ENCODE peak calls at places on chromosomes 1 and 21, in six cellular contexts. X is HCT116, F is activated B cell treated with CpG ODN at 0.5 μM for 24 hours, A is hepatocyte, W is breast epithelium, J is GM12864. K is an unnamed sample.

GRCh38 chr1:24923485-24924113 is 6.5 kb downstream of the RUNX3 start:
- DNase-seq in A (no peak), X (no peak), F (peak), J (no peak), W (no peak), K (peak)

GRCh38 chr1:18793164-18793563 is 66.3 kb downstream of the TAS1R2 start:
- DNase-seq in J (no peak), F (no peak), A (no peak), W (no peak), X (no peak), K (no peak)

GRCh38 chr1:1298861-1299685 is 8.7 kb downstream of the ACAP3 start:
- DNase-seq in J (no peak), F (no peak), X (no peak), A (no peak), W (no peak), K (no peak)

GRCh38 chr1:58597076-58597475 is 20.0 kb upstream of the TACSTD2 start:
- DNase-seq in F (no peak), X (no peak), A (no peak), J (no peak), W (no peak), K (no peak)

GRCh38 chr1:219660666-219661463 is 48.0 kb upstream of the ZC3H11B start:
- DNase-seq in A (peak), W (peak), F (no peak), X (peak), J (peak), K (peak)

GRCh38 chr1:156942576-156942975 is 22.1 kb downstream of the LRRC71 start:
- DNase-seq in J (no peak), X (no peak), F (no peak), A (no peak), W (no peak), K (no peak)

GRCh38 chr1:184170719-184171118 is 119.2 kb downstream of the TSEN15 start:
- DNase-seq in J (no peak), A (no peak), W (no peak), F (no peak), X (no peak), K (no peak)

GRCh38 chr1:167515893-167516321 is 2.4 kb downstream of the CD247 start:
- DNase-seq in W (no peak), J (no peak), F (no peak), A (no peak), X (no peak), K (no peak)

GRCh38 chr1:63888984-63889383 is 115.2 kb downstream of the ROR1 start:
- DNase-seq in W (no peak), F (no peak), A (no peak), J (no peak), X (no peak), K (no peak)

GRCh38 chr1:61921435-61921834 is 179.2 kb downstream of the PATJ start:
- DNase-seq in F (no peak), W (no peak), J (no peak), X (no peak), A (no peak), K (no peak)

GRCh38 chr1:197774691-197775281 is 494 bp downstream of the DENND1B start:
- DNase-seq in J (no peak), F (peak), X (no peak), A (peak), W (peak), K (peak)

GRCh38 chr1:241615043-241615974 is 24.9 kb downstream of the CHML start:
- DNase-seq in W (no peak), F (no peak), J (no peak), X (no peak), A (peak), K (no peak)

GRCh38 chr1:233704125-233704881 is 90.4 kb downstream of the KCNK1 start:
- DNase-seq in X (no peak), J (no peak), A (no peak), F (no peak), W (no peak), K (no peak)

GRCh38 chr1:167529829-167530474 is 11.6 kb upstream of the CD247 start:
- DNase-seq in X (no peak), W (no peak), A (peak), J (no peak), F (no peak), K (no peak)

GRCh38 chr21:44767834-44768831 is 33.5 kb downstream of the UBE2G2 start:
- DNase-seq in X (no peak), F (no peak), W (no peak), J (no peak), A (no peak), K (no peak)

GRCh38 chr1:80633947-80634710 is 1166.6 kb upstream of the ADGRL2 start:
- DNase-seq in X (no peak), J (no peak), W (no peak), A (no peak), F (no peak), K (no peak)

GRCh38 chr1:151693057-151693651 is 23.4 kb downstream of the CELF3 start:
- DNase-seq in F (no peak), A (peak), W (no peak), J (no peak), X (peak), K (no peak)

GRCh38 chr1:196698993-196699392 is 47.1 kb downstream of the CFH start:
- DNase-seq in A (no peak), W (no peak), J (no peak), X (no peak), F (no peak), K (no peak)
- TF ChIP-seq CTCF in A (no peak), W (no peak), J (no peak), X (no peak), F (no peak), K (no peak)

DNA sequence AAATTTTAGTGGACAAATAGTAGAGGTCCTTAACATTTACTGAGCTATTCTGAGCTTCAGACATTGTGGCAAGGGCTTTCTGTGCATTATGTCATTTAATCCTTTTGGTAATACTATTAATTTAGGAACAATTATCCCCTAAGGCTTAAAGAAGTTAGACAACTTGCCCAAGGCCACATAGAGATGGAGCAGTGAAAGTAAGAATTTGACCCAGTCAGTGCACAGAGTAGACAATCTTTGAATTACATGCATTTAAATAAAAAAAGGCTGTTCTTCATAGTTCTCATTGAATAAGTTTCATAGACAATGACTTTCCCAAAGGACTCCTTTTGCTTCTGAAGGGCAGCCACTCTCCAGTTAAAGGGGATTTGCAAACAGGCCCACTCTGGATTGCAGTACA is 142.7 kb downstream of the RUNX1 start:
- DNase-seq in J (no peak), A (no peak), W (no peak), X (no peak), F (no peak), K (no peak)
- TF ChIP-seq CTCF in J (no peak), A (no peak), W (no peak), X (no peak), F (no peak), K (no peak)

GRCh38 chr1:15390667-15391066 is 19.0 kb upstream of the EFHD2 start:
- DNase-seq in W (no peak), X (no peak), F (no peak), A (no peak), J (no peak), K (no peak)
- TF ChIP-seq CTCF in W (no peak), X (no peak), F (no peak), A (no peak), J (peak), K (no peak)

GRCh38 chr1:43936470-43937151 is 3.0 kb downstream of the ARTN start:
- DNase-seq in X (no peak), W (no peak), J (no peak), A (peak), F (no peak), K (peak)
- TF ChIP-seq CTCF in X (no peak), W (no peak), J (peak), A (no peak), F (no peak), K (no peak)

GRCh38 chr1:236394016-236394481 is at the start of gene EDARADD:
- DNase-seq in J (no peak), F (no peak), A (no peak), W (no peak), X (no peak), K (no peak)
- TF ChIP-seq CTCF in J (no peak), F (no peak), A (no peak), W (no peak), X (no peak), K (no peak)

DNA sequence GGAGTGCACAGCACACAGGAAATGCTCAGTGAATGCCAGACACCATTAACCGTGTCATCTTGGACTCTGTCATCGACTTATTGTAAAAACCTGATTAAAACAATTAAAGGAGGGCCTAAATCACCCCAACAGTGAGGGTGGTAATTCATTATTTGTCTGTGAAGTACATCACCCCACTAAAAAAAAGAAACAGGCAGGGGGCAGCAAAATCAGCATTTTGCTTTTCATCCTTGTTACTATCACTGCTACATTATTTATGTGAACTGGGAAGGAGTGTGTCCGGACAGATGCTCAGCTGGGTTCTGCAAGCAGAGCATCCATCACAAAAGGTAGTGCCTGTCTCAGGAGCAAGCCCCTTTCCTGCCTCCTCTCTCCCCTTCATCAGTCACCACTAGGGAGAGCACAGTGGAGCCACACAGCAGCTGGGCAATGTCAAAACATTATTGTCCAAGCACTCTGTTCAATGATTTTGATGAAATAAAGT is 98.5 kb downstream of the RERE start:
- DNase-seq in F (no peak), X (no peak), J (no peak), W (no peak), A (no peak), K (no peak)
- TF ChIP-seq CTCF in F (no peak), X (peak), J (peak), W (no peak), A (peak), K (peak)

K was measured in GM10248.